ENCODE peak calls at places on chromosomes 5 and 9, in four cellular contexts. M is CD4-positive, alpha-beta T cell; S is transverse colon; O is type B pancreatic cell. D is an unnamed sample.
A peak's percentile ranks its signal among the peaks of the same experiment; 100 is the strongest.

GRCh38 chr5:135059000-135059923 is 25.2 kb upstream of the PITX1 start:
- DNase-seq in M (no peak), S (no peak), O (no peak), D (no peak)

GRCh38 chr9:31236344-31236743 is 1148.1 kb upstream of the ACO1 start:
- DNase-seq in M (no peak), S (no peak), O (no peak), D (no peak)

GRCh38 chr5:83827111-83827541 is 106.5 kb upstream of the HAPLN1 start:
- DNase-seq in M (no peak), S (no peak), O (no peak), D (no peak)

GRCh38 chr5:122902263-122902662 is 56.9 kb downstream of the SNX24 start:
- DNase-seq in M (no peak), S (no peak), O (no peak), D (no peak)

GRCh38 chr9:136085815-136086212 is 9.3 kb downstream of the NACC2 start:
- DNase-seq in M (no peak), S (peak; percentile 49), O (no peak), D (no peak)

GRCh38 chr5:133108481-133108921 is 56.7 kb downstream of the HSPA4 start:
- DNase-seq in M (no peak), S (no peak), O (no peak), D (no peak)

GRCh38 chr9:82488319-82488701 is 499.7 kb downstream of the SPATA31D1 start:
- DNase-seq in M (no peak), S (no peak), O (no peak), D (no peak)

GRCh38 chr5:181120311-181120710 is 10.7 kb downstream of the OR2V1 start:
- DNase-seq in M (no peak), S (no peak), O (no peak), D (no peak)

DNA sequence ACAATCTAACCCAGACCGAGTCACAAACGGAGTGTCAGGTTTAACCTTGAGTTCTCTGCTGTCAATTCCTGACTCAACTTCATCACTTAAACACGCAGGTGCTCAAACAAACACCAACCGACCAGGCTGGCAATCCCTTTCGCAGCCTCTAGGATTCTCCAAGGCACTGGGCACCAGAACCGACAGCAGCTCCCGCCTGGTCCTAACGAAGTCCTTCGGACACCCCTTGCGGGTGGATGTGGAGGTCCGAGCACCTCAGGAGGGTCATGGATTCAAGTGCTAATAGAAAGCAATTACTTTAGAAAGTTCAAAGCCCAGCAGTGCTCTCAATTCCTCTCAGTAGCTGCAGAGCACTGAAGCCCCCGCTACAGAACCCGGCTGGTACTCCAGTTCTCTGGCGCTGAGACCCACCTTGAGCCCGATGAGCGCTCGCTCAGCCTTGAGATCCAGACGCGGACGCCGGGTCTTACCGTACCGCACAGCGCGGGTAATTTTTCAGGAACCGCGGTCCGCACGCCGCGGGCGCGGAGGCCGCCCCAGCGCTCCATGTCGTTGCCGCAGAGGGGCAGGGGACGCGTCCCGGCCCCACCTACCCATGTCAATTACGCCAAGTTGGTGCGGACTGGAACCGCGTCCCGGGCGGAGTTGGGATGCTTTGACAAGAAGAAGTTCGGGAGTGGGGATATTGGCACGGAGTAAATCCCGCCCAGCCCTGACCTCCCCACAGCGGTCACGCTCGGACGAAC is 672 bp downstream of the MARCHF3 start:
- DNase-seq in M (peak; percentile 16), S (peak; percentile 79), O (peak; percentile 71), D (peak; percentile 54)
- TF ChIP-seq CTCF in M (no peak), S (peak; percentile 53), O (peak; percentile 71), D (peak; percentile 38)

GRCh38 chr5:318341-318897 is 3.1 kb upstream of the AHRR start:
- DNase-seq in M (no peak), S (no peak), O (no peak), D (no peak)
- TF ChIP-seq CTCF in M (no peak), S (no peak), O (no peak), D (no peak)

GRCh38 chr9:134597957-134598883 is 43.4 kb upstream of the COL5A1 start:
- DNase-seq in M (no peak), S (no peak), O (peak; percentile 62), D (no peak)
- TF ChIP-seq CTCF in M (no peak), S (no peak), O (no peak), D (no peak)

DNA sequence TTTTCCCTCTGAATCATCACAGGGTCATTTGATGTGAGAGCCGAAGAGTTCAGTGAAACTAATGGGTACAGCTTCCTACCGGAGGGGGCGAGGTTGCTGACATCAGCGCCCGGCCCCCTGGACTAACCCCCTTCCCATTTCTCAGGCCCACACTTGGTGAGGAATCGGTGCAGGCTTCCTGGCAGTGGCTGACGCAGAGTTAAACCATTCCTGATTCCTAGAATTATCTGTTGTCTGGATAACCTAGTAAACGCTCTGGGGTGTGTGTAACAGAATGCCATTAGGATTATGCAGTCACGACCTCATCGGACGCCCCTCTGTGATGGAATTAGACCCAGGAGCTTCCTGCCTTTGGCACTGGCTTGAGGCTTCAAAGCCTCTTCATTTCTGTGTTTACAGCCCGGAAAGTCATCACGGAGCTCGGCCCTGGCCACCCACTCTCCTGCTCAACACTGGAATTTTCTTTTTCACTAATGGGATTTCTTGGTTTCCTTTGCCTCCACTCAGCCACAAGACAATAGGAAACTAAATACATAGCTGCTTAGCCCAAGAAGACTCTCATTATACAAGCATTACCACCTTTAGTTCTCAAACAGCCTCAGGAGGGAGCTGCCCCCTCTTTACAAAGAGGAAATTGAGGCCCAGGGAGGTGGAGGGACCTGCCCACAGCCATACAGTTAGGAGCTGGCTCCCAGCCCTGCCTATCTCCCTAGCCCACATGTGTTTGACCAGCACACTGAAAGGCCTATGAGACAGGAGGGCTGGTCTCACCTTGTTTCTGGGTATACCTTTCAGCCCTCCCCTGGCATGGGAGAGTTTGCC is 61.3 kb upstream of the RPL26L1 start:
- DNase-seq in M (no peak), S (no peak), O (no peak), D (no peak)
- TF ChIP-seq CTCF in M (no peak), S (no peak), O (no peak), D (no peak)

DNA sequence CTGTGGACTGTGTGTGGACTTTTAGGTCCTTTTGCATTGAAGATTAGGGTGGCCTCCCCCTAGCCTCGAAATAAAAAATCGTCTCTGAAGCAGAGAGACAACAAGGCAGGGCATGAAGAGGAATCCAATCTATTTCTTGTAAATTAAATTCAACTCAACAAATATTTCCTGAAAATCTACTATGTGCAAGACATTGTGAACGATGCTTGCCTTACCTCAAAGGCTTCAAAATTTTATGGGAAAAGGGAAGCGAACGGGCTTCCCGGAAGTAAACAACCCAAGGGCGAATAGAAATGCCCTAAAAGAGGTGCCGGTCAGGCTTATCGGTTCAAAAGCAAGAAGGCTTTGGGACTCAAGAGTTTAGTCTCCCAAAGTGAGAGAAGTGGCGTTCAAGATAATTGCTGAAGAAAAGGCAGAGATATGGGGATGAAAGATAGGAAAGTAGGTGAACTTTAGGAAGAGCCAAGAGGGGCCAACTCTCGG is 527 bp downstream of the KIF24 start:
- DNase-seq in M (no peak), S (no peak), O (no peak), D (no peak)
- TF ChIP-seq CTCF in M (no peak), S (no peak), O (no peak), D (no peak)

GRCh38 chr5:94248175-94248875 is 370.1 kb downstream of the KIAA0825 start:
- DNase-seq in M (no peak), S (no peak), O (no peak), D (no peak)

GRCh38 chr5:94249430-94249829 is 369.0 kb downstream of the KIAA0825 start:
- DNase-seq in M (no peak), S (no peak), O (no peak), D (no peak)

DNA sequence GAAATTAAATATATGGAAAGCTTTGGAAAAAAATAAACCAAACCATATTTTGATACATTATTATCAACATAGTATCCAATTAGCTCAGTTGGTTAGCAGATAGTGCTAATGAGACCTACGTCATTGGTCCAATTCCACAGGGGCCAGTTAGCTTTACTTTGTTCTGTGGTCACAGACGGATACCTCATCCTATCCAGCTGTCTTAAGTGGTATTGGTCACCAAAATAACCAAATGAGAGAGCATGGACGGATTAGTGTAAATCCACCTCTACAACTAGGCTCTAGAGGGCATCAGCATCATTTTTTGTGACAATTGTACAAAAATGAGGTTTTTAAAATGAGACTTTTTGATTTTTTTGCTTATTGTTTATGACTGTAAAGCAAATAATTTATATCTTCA is 364.2 kb downstream of the KIAA0825 start:
- DNase-seq in M (no peak), S (no peak), O (no peak), D (no peak)
- TF ChIP-seq CTCF in M (no peak), S (no peak), O (no peak), D (no peak)